ENCODE peak calls at places on chromosomes 4 and X, in ten cellular contexts. F, C, E, Q, X, M, J, Z, H and W are unnamed samples.

GRCh38 chrX:31233941-31234496 is 162.2 kb upstream of the FTHL17 start:
- DNase-seq in F (no peak), C (no peak), E (no peak), Q (peak), X (no peak), M (no peak), J (no peak), Z (no peak), H (no peak), W (no peak)

GRCh38 chr4:24511371-24512063 is 72.8 kb downstream of the DHX15 start:
- DNase-seq in F (no peak), C (no peak), E (no peak), Q (peak), X (no peak), M (no peak), J (no peak), Z (no peak), H (no peak), W (no peak)

GRCh38 chr4:87529187-87529586 is at the start of gene SPARCL1:
- DNase-seq in F (no peak), C (no peak), E (no peak), Q (peak), X (no peak), M (no peak), J (no peak), Z (no peak), H (no peak), W (peak)

GRCh38 chr4:163179207-163179606 is 12.5 kb upstream of the NAF1 start:
- DNase-seq in F (no peak), C (no peak), E (no peak), Q (no peak), X (no peak), M (no peak), J (no peak), Z (no peak), H (no peak), W (no peak)

GRCh38 chrX:46994096-46994495 is 81.9 kb downstream of the JADE3 start:
- DNase-seq in F (no peak), C (no peak), E (no peak), Q (no peak), X (no peak), M (no peak), J (no peak), Z (no peak), H (no peak), W (no peak)

GRCh38 chr4:37953620-37954325 is 6.4 kb upstream of the PTTG2 start:
- DNase-seq in F (no peak), C (no peak), E (no peak), Q (no peak), X (no peak), M (no peak), J (peak), Z (peak), H (no peak), W (no peak)

GRCh38 chr4:40848981-40849380 is 99.2 kb downstream of the NSUN7 start:
- DNase-seq in F (no peak), C (no peak), E (no peak), Q (no peak), X (no peak), M (no peak), J (no peak), Z (no peak), H (no peak), W (no peak)

GRCh38 chrX:103949506-103949905 is 12.9 kb upstream of the TMSB15B start:
- DNase-seq in F (no peak), C (no peak), E (no peak), Q (no peak), X (no peak), M (no peak), J (no peak), Z (no peak), H (no peak), W (no peak)

GRCh38 chr4:105944535-105944934 is 49.3 kb downstream of the NPNT start:
- DNase-seq in F (no peak), C (no peak), E (no peak), Q (no peak), X (no peak), M (no peak), J (no peak), Z (no peak), H (no peak), W (no peak)

GRCh38 chr4:12644261-12644660 is 839.9 kb downstream of the RAB28 start:
- DNase-seq in F (no peak), C (no peak), E (no peak), Q (no peak), X (no peak), M (no peak), J (no peak), Z (no peak), H (no peak), W (no peak)

GRCh38 chr4:145812902-145813301 is 125.7 kb downstream of the ZNF827 start:
- DNase-seq in F (no peak), C (no peak), E (no peak), Q (no peak), X (no peak), M (peak), J (no peak), Z (no peak), H (no peak), W (no peak)

GRCh38 chrX:142233400-142233799 is 28.3 kb upstream of the MAGEC2 start:
- DNase-seq in F (no peak), C (no peak), E (no peak), Q (no peak), X (no peak), M (no peak), J (no peak), Z (no peak), H (no peak), W (no peak)

GRCh38 chrX:110218591-110218990 is 99.3 kb downstream of the AMMECR1 start:
- DNase-seq in F (no peak), C (no peak), E (no peak), Q (no peak), X (no peak), M (no peak), J (no peak), Z (peak), H (no peak), W (no peak)

GRCh38 chr4:168880811-168881595 is 129.1 kb downstream of the CBR4 start:
- DNase-seq in F (no peak), C (no peak), E (no peak), Q (no peak), X (no peak), M (no peak), J (no peak), Z (no peak), H (no peak), W (no peak)

GRCh38 chrX:17417411-17417810 is 42.4 kb downstream of the NHS start:
- DNase-seq in F (no peak), C (no peak), E (no peak), Q (no peak), X (no peak), M (no peak), J (no peak), Z (no peak), H (no peak), W (no peak)

GRCh38 chr4:74123065-74123728 is 24.2 kb upstream of the CXCL2 start:
- DNase-seq in F (no peak), C (peak), E (no peak), Q (no peak), X (no peak), M (no peak), J (peak), Z (peak), H (no peak), W (no peak)

GRCh38 chrX:70208479-70208878 is 26.0 kb upstream of the AWAT1 start:
- DNase-seq in F (no peak), C (no peak), E (no peak), Q (no peak), X (no peak), M (no peak), J (no peak), Z (no peak), H (no peak), W (no peak)

GRCh38 chr4:40437741-40438383 is 102.7 kb downstream of the CHRNA9 start:
- DNase-seq in F (no peak), C (no peak), E (no peak), Q (peak), X (no peak), M (no peak), J (no peak), Z (no peak), H (no peak), W (no peak)

GRCh38 chr4:128386761-128387599 is 99.4 kb upstream of the PGRMC2 start:
- DNase-seq in F (no peak), C (no peak), E (no peak), Q (peak), X (no peak), M (peak), J (peak), Z (peak), H (peak), W (peak)

GRCh38 chrX:118758511-118758910 is 31.1 kb downstream of the IL13RA1 start:
- DNase-seq in F (no peak), C (no peak), E (no peak), Q (no peak), X (no peak), M (no peak), J (no peak), Z (no peak), H (no peak), W (no peak)

GRCh38 chr4:21692211-21692610 is 256.4 kb downstream of the KCNIP4 start:
- DNase-seq in F (no peak), C (no peak), E (no peak), Q (no peak), X (no peak), M (no peak), J (no peak), Z (no peak), H (no peak), W (no peak)

GRCh38 chrX:154840856-154841255 is 6.4 kb upstream of the SMIM9 start:
- DNase-seq in F (no peak), C (peak), E (no peak), Q (no peak), X (no peak), M (peak), J (peak), Z (peak), H (peak), W (no peak)

GRCh38 chr4:32633421-32633820 is 1913.3 kb downstream of the PCDH7 start:
- DNase-seq in F (no peak), C (no peak), E (no peak), Q (no peak), X (no peak), M (no peak), J (no peak), Z (no peak), H (no peak), W (no peak)

GRCh38 chr4:78766026-78766425 is 10.1 kb upstream of the BMP2K start:
- DNase-seq in F (no peak), C (no peak), E (no peak), Q (no peak), X (no peak), M (no peak), J (no peak), Z (no peak), H (no peak), W (no peak)

GRCh38 chr4:41050840-41051775 is 163.2 kb downstream of the APBB2 start:
- DNase-seq in F (no peak), C (no peak), E (no peak), Q (no peak), X (no peak), M (no peak), J (no peak), Z (no peak), H (no peak), W (no peak)